ENCODE peak calls at places on chromosome 20, in nine cellular contexts. R is AG08396; H is iris pigment epithelial cell; F is activated CD8-positive, alpha-beta memory T cell treated with anti-CD3 and anti-CD28 coated beads, Interleukin-2, amount 50 U/mL, for 48 hours; I is NCI-H1436 treated with DMSO at 0.1 percent for 48 hours; K is T-cell; Y is fibroblast of lung; B is A549; L is mammary epithelial cell. A is an unnamed sample.

GRCh38 chr20:24782801-24783630 is 166.1 kb upstream of the CST7 start:
- DNase-seq in R (no peak), H (no peak), F (no peak), I (no peak), K (no peak), Y (peak; percentile 51), B (no peak), L (no peak), A (no peak)

GRCh38 chr20:49948809-49949507 is 12.8 kb downstream of the RNF114 start:
- DNase-seq in R (peak; percentile 88), H (peak; percentile 97), F (no peak), I (no peak), K (no peak), Y (peak; percentile 98), B (no peak), L (no peak), A (no peak)

GRCh38 chr20:1184638-1185315 is at the start of gene TMEM74B:
- DNase-seq in R (peak; percentile 32), H (no peak), F (peak; percentile 59), I (no peak), K (no peak), Y (no peak), B (no peak), L (no peak), A (no peak)

GRCh38 chr20:1302578-1303541 is 26.1 kb downstream of the SDCBP2 start:
- DNase-seq in R (no peak), H (no peak), F (no peak), I (no peak), K (no peak), Y (peak; percentile 23), B (no peak), L (peak; percentile 85), A (no peak)

GRCh38 chr20:18805881-18806280 is 7.7 kb upstream of the SCP2D1 start:
- DNase-seq in R (no peak), H (peak; percentile 24), F (no peak), I (no peak), K (no peak), Y (no peak), B (no peak), L (peak; percentile 48), A (no peak)

GRCh38 chr20:49306903-49307336 is 29.1 kb upstream of the ZNFX1 start:
- DNase-seq in R (no peak), H (no peak), F (no peak), I (no peak), K (no peak), Y (no peak), B (no peak), L (no peak), A (peak; percentile 42)

GRCh38 chr20:50478162-50479036 is 31.8 kb upstream of the PTPN1 start:
- DNase-seq in R (peak; percentile 27), H (peak; percentile 83), F (peak; percentile 85), I (no peak), K (peak; percentile 62), Y (peak; percentile 54), B (peak; percentile 64), L (peak; percentile 43), A (peak; percentile 37)

GRCh38 chr20:42461965-42462593 is 727.6 kb downstream of the PTPRT start:
- DNase-seq in R (no peak), H (no peak), F (no peak), I (no peak), K (no peak), Y (no peak), B (no peak), L (no peak), A (no peak)

GRCh38 chr20:63055575-63056235 is 48.9 kb upstream of the BHLHE23 start:
- DNase-seq in R (no peak), H (no peak), F (peak; percentile 48), I (no peak), K (no peak), Y (no peak), B (no peak), L (no peak), A (no peak)

GRCh38 chr20:17723301-17723691 is 23.5 kb downstream of the BANF2 start:
- DNase-seq in R (no peak), H (no peak), F (no peak), I (no peak), K (no peak), Y (no peak), B (no peak), L (no peak), A (no peak)

GRCh38 chr20:22536141-22536828 is 48.1 kb downstream of the FOXA2 start:
- DNase-seq in R (no peak), H (no peak), F (no peak), I (no peak), K (no peak), Y (no peak), B (no peak), L (no peak), A (no peak)

GRCh38 chr20:23697947-23698346 is 9.1 kb upstream of the CST4 start:
- DNase-seq in R (no peak), H (no peak), F (no peak), I (no peak), K (no peak), Y (no peak), B (no peak), L (no peak), A (no peak)

GRCh38 chr20:10541668-10542411 is 106.7 kb downstream of the SLX4IP start:
- DNase-seq in R (no peak), H (no peak), F (no peak), I (no peak), K (no peak), Y (no peak), B (no peak), L (no peak), A (no peak)

GRCh38 chr20:4601630-4602296 is 119.9 kb upstream of the PRND start:
- DNase-seq in R (peak; percentile 21), H (no peak), F (peak; percentile 37), I (no peak), K (no peak), Y (peak; percentile 48), B (no peak), L (peak; percentile 68), A (no peak)

GRCh38 chr20:4247898-4248858 is 232.8 kb upstream of the RNF24 start:
- DNase-seq in R (no peak), H (no peak), F (no peak), I (no peak), K (no peak), Y (no peak), B (no peak), L (no peak), A (no peak)

GRCh38 chr20:34954905-34955231 is 738 bp downstream of the GSS start:
- DNase-seq in R (peak; percentile 44), H (peak; percentile 39), F (no peak), I (no peak), K (no peak), Y (peak; percentile 44), B (no peak), L (no peak), A (no peak)

GRCh38 chr20:12695937-12696336 is 312.8 kb upstream of the SPTLC3 start:
- DNase-seq in R (no peak), H (no peak), F (no peak), I (no peak), K (no peak), Y (no peak), B (no peak), L (no peak), A (no peak)

GRCh38 chr20:1830240-1830639 is 65.0 kb upstream of the SIRPA start:
- DNase-seq in R (peak; percentile 94), H (peak; percentile 97), F (no peak), I (no peak), K (no peak), Y (peak; percentile 98), B (peak; percentile 91), L (peak; percentile 99), A (no peak)

GRCh38 chr20:35954907-35955251 is 577 bp upstream of the SCAND1 start:
- DNase-seq in R (peak; percentile 55), H (peak; percentile 54), F (no peak), I (no peak), K (peak; percentile 23), Y (peak; percentile 35), B (peak; percentile 66), L (no peak), A (no peak)

GRCh38 chr20:37331060-37331857 is 14.7 kb upstream of the SRC start:
- DNase-seq in R (no peak), H (no peak), F (no peak), I (no peak), K (no peak), Y (no peak), B (no peak), L (no peak), A (no peak)

GRCh38 chr20:58131111-58131510 is 97.3 kb downstream of the ANKRD60 start:
- DNase-seq in R (peak; percentile 46), H (peak; percentile 69), F (no peak), I (no peak), K (no peak), Y (peak; percentile 64), B (no peak), L (no peak), A (no peak)

GRCh38 chr20:25270829-25271251 is 23.0 kb downstream of the PYGB start:
- DNase-seq in R (no peak), H (no peak), F (no peak), I (no peak), K (no peak), Y (no peak), B (no peak), L (no peak), A (no peak)

GRCh38 chr20:40525356-40525755 is 163.7 kb downstream of the MAFB start:
- DNase-seq in R (no peak), H (peak; percentile 51), F (no peak), I (no peak), K (no peak), Y (peak; percentile 63), B (no peak), L (no peak), A (no peak)

GRCh38 chr20:58981564-58982364 is 708 bp downstream of the NELFCD start:
- DNase-seq in R (no peak), H (no peak), F (no peak), I (no peak), K (no peak), Y (no peak), B (peak; percentile 67), L (peak; percentile 24), A (peak; percentile 72)

GRCh38 chr20:24984963-24985640 is 7.4 kb downstream of the APMAP start:
- DNase-seq in R (no peak), H (no peak), F (no peak), I (no peak), K (no peak), Y (no peak), B (no peak), L (no peak), A (no peak)

GRCh38 chr20:25360631-25361286 is 29.9 kb downstream of the ABHD12 start:
- DNase-seq in R (peak; percentile 36), H (peak; percentile 88), F (no peak), I (no peak), K (no peak), Y (peak; percentile 86), B (no peak), L (no peak), A (no peak)

A was measured in D721Med.